ENCODE peak calls at places on chromosomes 5 and 9, in five cellular contexts. R is SK-N-SH, L is mammary epithelial cell, G is HCT116, X is tibial artery. Y is an unnamed sample. For H3K4me1, the result is how much of the 10 kb centered on the place peaks cover.

GRCh38 chr9:90964101-90965020 is 162.7 kb downstream of the SYK start:
- DNase-seq in R (peak), L (no peak), G (peak), X (no peak), Y (peak)

GRCh38 chr5:37696190-37697021 is 143.4 kb downstream of the GDNF start:
- DNase-seq in R (no peak), L (peak), G (peak), X (no peak), Y (no peak)

GRCh38 chr5:139646912-139647391 is 1.2 kb upstream of the CXXC5 start:
- DNase-seq in R (peak), L (no peak), G (no peak), X (peak), Y (peak)

GRCh38 chr5:80082731-80083114 is 47.6 kb downstream of the THBS4 start:
- DNase-seq in R (peak), L (peak), G (peak), X (peak), Y (peak)

GRCh38 chr5:107670927-107671741 is at the start of gene EFNA5:
- DNase-seq in R (peak), L (peak), G (peak), X (peak), Y (peak)

GRCh38 chr5:141521244-141521781 is 32.4 kb downstream of the PCDHGC5 start:
- DNase-seq in R (no peak), L (peak), G (peak), X (peak), Y (peak)

GRCh38 chr9:123615381-123615780 is 259.4 kb downstream of the CRB2 start:
- DNase-seq in R (no peak), L (no peak), G (no peak), X (no peak), Y (no peak)

GRCh38 chr9:13165956-13166355 is 113.5 kb downstream of the MPDZ start:
- DNase-seq in R (no peak), L (no peak), G (no peak), X (no peak), Y (no peak)

GRCh38 chr9:34332370-34332964 is 3.1 kb downstream of the NUDT2 start:
- DNase-seq in R (peak), L (peak), G (peak), X (no peak), Y (no peak)

GRCh38 chr5:181255276-181255675 is 5.7 kb downstream of the TRIM52 start:
- DNase-seq in R (no peak), L (no peak), G (no peak), X (no peak), Y (no peak)

GRCh38 chr5:1885777-1886633 is 3.3 kb upstream of the IRX4 start:
- DNase-seq in R (no peak), L (peak), G (no peak), X (no peak), Y (peak)

GRCh38 chr9:35350827-35351549 is 138.9 kb upstream of the RUSC2 start:
- DNase-seq in R (no peak), L (no peak), G (no peak), X (no peak), Y (no peak)

GRCh38 chr5:10489810-10490426 is 48.2 kb downstream of the ROPN1L start:
- DNase-seq in R (no peak), L (peak), G (no peak), X (no peak), Y (no peak)

GRCh38 chr5:63055421-63055820 is 476.8 kb downstream of the LRRC70 start:
- DNase-seq in R (no peak), L (no peak), G (no peak), X (no peak), Y (no peak)

GRCh38 chr5:129853588-129853987 is 50.7 kb upstream of the CHSY3 start:
- DNase-seq in R (no peak), L (no peak), G (no peak), X (no peak), Y (no peak)

GRCh38 chr5:84961193-84961592 is 576.5 kb upstream of the EDIL3 start:
- DNase-seq in R (no peak), L (no peak), G (no peak), X (no peak), Y (no peak)

GRCh38 chr5:54301215-54301614 is 9.2 kb downstream of the ARL15 start:
- DNase-seq in R (no peak), L (peak), G (no peak), X (no peak), Y (no peak)

GRCh38 chr9:87119328-87119881 is 172.1 kb upstream of the GAS1 start:
- DNase-seq in R (peak), L (peak), G (no peak), X (no peak), Y (no peak)

GRCh38 chr5:73733219-73733618 is 107.2 kb downstream of the ARHGEF28 start:
- DNase-seq in R (peak), L (no peak), G (no peak), X (no peak), Y (no peak)

GRCh38 chr5:119022017-119022745 is 33.8 kb upstream of the DTWD2 start:
- DNase-seq in R (peak), L (peak), G (no peak), X (no peak), Y (no peak)

GRCh38 chr5:80238078-80238477 is 17.8 kb downstream of the SERINC5 start:
- DNase-seq in R (no peak), L (no peak), G (no peak), X (no peak), Y (no peak)

GRCh38 chr5:76807296-76807695 is 11.5 kb upstream of the F2RL1 start:
- DNase-seq in R (no peak), L (peak), G (no peak), X (no peak), Y (no peak)

GRCh38 chr5:36373527-36374086 is 71.9 kb upstream of the RANBP3L start:
- DNase-seq in R (no peak), L (peak), G (no peak), X (peak), Y (peak)

GRCh38 chr9:98130576-98131228 is 11.7 kb upstream of the TRIM14 start:
- DNase-seq in R (no peak), L (no peak), G (no peak), X (no peak), Y (no peak)

GRCh38 chr9:81550207-81550583 is 139.2 kb downstream of the TLE1 start:
- DNase-seq in R (no peak), L (no peak), G (no peak), X (no peak), Y (no peak)

GRCh38 chr9:16869140-16869903 is 1.1 kb downstream of the BNC2 start:
- DNase-seq in R (no peak), L (no peak), G (no peak), X (peak), Y (no peak)

GRCh38 chr9:16864741-16865434 is 5.6 kb downstream of the BNC2 start:
- DNase-seq in R (no peak), L (no peak), G (no peak), X (no peak), Y (no peak)

GRCh38 chr9:16867571-16868311 is 2.7 kb downstream of the BNC2 start:
- DNase-seq in R (no peak), L (no peak), G (no peak), X (peak), Y (no peak)

GRCh38 chr9:16868706-16869105 is 1.8 kb downstream of the BNC2 start:
- DNase-seq in R (no peak), L (no peak), G (no peak), X (no peak), Y (no peak)

GRCh38 chr9:16866542-16866941 is 3.9 kb downstream of the BNC2 start:
- DNase-seq in R (no peak), L (no peak), G (no peak), X (no peak), Y (no peak)
- H3K4me1 ChIP-seq in R (under half), L (under half), G (under half), X (under half), Y (under half)

GRCh38 chr5:179186092-179186419 is 125.9 kb downstream of the ZNF354C start:
- DNase-seq in R (no peak), L (no peak), G (no peak), X (no peak), Y (no peak)

GRCh38 chr5:179186801-179187200 is 126.6 kb downstream of the ZNF354C start:
- DNase-seq in R (no peak), L (no peak), G (no peak), X (no peak), Y (peak)

GRCh38 chr5:179188636-179189035 is 128.5 kb downstream of the ZNF354C start:
- DNase-seq in R (no peak), L (no peak), G (no peak), X (no peak), Y (peak)

GRCh38 chr5:179187681-179188575 is 127.8 kb downstream of the ZNF354C start:
- DNase-seq in R (no peak), L (no peak), G (no peak), X (no peak), Y (peak)

DNA sequence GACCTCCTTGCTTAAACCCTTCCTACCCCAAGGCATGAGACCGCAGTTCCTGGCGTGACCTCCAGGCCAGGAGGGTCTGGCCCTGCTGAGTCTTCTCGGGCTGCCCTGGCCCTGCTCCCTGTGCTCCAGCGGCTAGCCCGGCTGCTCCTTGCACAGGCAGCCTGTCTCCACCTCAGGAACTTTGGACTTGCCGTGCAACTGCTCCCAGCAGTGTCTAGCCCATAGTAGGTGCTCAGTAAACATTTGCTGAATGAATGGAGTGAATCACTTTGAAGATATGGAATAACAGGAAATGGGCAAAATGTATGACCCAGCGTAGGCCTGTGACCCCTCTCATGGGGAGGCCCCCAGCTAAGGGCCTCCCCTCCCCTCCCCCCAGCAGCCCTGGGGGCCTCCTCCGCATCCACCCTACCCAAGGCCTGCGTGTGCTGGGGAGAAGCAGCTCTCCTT is 127.1 kb downstream of the ZNF354C start:
- DNase-seq in R (no peak), L (no peak), G (no peak), X (no peak), Y (no peak)
- H3K4me1 ChIP-seq in R (under half), L (under half), G (under half), X (under half), Y (under half)

GRCh38 chr9:83972286-83972685 is 7.7 kb downstream of the HNRNPK start:
- DNase-seq in R (no peak), L (peak), G (no peak), X (no peak), Y (no peak)
- H3K4me1 ChIP-seq in R (under half), L (under half), G (under half), X (under half), Y (under half)

DNA sequence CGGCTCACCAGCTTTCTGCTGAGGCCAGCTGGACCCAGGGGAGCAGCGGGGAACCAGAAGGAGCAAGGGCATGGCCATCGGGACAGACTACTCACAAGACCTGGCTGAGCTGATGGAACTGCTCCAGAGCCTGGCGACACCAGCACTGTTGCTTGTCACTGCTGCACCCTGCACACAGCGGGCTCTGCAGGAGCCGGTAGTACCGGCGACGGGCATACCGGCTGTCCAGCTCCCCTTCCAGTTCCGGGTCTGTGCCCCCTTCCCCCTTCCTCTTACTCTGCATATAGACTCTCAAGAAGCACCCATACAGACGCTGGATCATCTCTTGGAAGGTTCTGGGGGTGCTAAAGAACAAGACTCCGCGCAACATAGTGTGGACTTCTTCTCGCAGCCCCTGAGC is 974 bp downstream of the ANAPC2 start:
- DNase-seq in R (no peak), L (no peak), G (no peak), X (no peak), Y (no peak)
- H3K4me1 ChIP-seq in R (under half), L (under half), G (under half), X (under half), Y (under half)

GRCh38 chr9:105501414-105501813 is 53.6 kb downstream of the FSD1L start:
- DNase-seq in R (no peak), L (no peak), G (no peak), X (no peak), Y (no peak)
- H3K4me1 ChIP-seq in R (under half), L (under half), G (under half), X (under half), Y (under half)

DNA sequence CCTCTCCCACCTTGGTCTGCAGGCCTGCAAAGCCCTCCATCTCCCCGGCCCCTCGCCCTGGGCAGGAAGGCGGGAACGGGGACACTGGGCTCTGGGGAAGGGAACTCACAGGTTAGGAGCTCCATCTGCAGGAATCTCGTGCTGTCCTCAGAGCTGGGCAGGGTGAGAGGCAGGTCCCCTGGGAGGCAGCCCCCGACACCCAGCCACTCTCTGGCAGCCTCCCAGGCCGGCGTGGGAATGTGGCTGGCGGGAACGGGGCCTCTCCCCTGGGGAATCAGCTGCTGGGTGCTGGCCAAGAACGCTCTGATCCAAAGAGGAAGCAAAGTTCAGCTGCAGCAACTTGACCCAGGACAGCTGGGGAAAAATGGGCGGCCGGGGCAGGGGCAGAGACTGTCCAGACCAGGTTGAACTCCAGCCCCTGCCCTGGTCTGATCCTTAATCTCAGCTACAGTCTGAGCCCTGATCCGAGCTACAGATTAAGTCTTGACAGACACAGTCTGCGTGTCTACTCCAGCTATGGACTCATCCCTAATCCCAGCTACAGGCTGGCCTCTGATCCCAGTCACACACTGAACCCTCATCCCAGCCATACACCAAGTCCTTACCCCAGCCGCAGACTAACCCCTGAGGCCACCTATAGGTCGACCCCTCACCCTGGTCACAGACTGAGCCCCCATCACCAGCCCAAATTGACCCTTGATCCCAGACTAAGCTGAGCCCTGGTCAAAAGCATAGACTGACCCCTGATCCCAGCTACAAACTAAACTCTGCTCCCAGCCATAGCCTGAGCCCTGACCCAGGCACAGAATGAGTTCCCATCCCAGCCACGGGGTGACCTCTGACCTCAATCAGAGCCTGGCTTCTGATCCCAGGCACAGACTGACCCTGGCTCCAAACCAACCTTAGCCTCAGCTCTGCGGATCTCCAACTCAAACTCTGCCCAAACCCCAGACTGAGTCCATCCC is 37.3 kb upstream of the EGFL7 start:
- DNase-seq in R (peak), L (peak), G (no peak), X (peak), Y (peak)
- H3K4me1 ChIP-seq in R (under half), L (half or more), G (under half), X (under half), Y (under half)

DNA sequence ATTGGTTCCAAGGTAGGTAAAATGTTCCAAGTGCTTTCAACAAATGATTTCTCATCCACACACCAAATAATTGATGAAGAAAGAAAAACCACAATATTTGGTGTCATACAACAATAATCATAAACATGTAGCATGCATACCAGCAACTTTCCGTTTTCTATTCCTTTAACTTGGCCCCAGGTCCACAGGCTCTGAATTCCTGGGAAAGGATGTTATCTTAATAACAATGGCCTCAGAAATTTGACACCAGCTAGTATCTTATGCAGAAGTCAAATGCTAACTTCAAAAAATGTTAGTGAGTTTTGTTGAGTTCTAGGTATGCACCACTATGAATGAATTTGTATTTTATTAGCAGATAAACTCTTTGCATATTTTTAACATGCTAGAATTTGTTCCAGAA is 435.1 kb upstream of the TNC start:
- DNase-seq in R (no peak), L (no peak), G (no peak), X (no peak), Y (no peak)
- H3K4me1 ChIP-seq in R (under half), L (under half), G (under half), X (under half), Y (under half)